ENCODE peak calls at places on chromosomes 1 and 21, in ten cellular contexts. One of them, this sample, is unnamed.

GRCh38 chr1:199122532-199123311 is 483.9 kb downstream of the PTPRC start:
- DNase-seq in left ventricle myocardium inferior: no peak
- DNase-seq in tibial nerve: no peak
- DNase-seq in cardiac fibroblast: peak
- DNase-seq in endodermal cell: no peak
- DNase-seq in cardiac muscle cell: no peak
- DNase-seq in dorsolateral prefrontal cortex: no peak
- DNase-seq in stomach: no peak
- DNase-seq in HFF-Myc: no peak
- DNase-seq in right lobe of liver: no peak
- DNase-seq in this sample: no peak

GRCh38 chr1:42231253-42231652 is 66.7 kb upstream of the GUCA2A start:
- DNase-seq in dorsolateral prefrontal cortex: no peak
- DNase-seq in HFF-Myc: no peak
- DNase-seq in endodermal cell: no peak
- DNase-seq in right lobe of liver: no peak
- DNase-seq in cardiac fibroblast: no peak
- DNase-seq in stomach: no peak
- DNase-seq in cardiac muscle cell: no peak
- DNase-seq in left ventricle myocardium inferior: no peak
- DNase-seq in tibial nerve: no peak
- DNase-seq in this sample: no peak

GRCh38 chr1:169779970-169780369 is 14.7 kb downstream of the METTL18 start:
- DNase-seq in HFF-Myc: peak
- DNase-seq in left ventricle myocardium inferior: no peak
- DNase-seq in endodermal cell: no peak
- DNase-seq in tibial nerve: no peak
- DNase-seq in dorsolateral prefrontal cortex: no peak
- DNase-seq in stomach: no peak
- DNase-seq in cardiac muscle cell: no peak
- DNase-seq in cardiac fibroblast: peak
- DNase-seq in right lobe of liver: no peak
- DNase-seq in this sample: no peak

GRCh38 chr1:22567176-22567575 is 3.9 kb downstream of the EPHA8 start:
- DNase-seq in right lobe of liver: no peak
- DNase-seq in cardiac fibroblast: no peak
- DNase-seq in dorsolateral prefrontal cortex: no peak
- DNase-seq in cardiac muscle cell: no peak
- DNase-seq in endodermal cell: no peak
- DNase-seq in tibial nerve: no peak
- DNase-seq in stomach: no peak
- DNase-seq in HFF-Myc: no peak
- DNase-seq in left ventricle myocardium inferior: no peak
- DNase-seq in this sample: no peak

GRCh38 chr1:228059536-228060457 is 22.7 kb upstream of the ARF1 start:
- DNase-seq in HFF-Myc: no peak
- DNase-seq in stomach: peak
- DNase-seq in cardiac fibroblast: peak
- DNase-seq in dorsolateral prefrontal cortex: no peak
- DNase-seq in cardiac muscle cell: peak
- DNase-seq in right lobe of liver: peak
- DNase-seq in tibial nerve: peak
- DNase-seq in endodermal cell: peak
- DNase-seq in left ventricle myocardium inferior: no peak
- DNase-seq in this sample: no peak

GRCh38 chr1:98027044-98027443 is 106.2 kb upstream of the DPYD start:
- DNase-seq in tibial nerve: no peak
- DNase-seq in stomach: no peak
- DNase-seq in cardiac muscle cell: no peak
- DNase-seq in left ventricle myocardium inferior: no peak
- DNase-seq in right lobe of liver: no peak
- DNase-seq in dorsolateral prefrontal cortex: no peak
- DNase-seq in HFF-Myc: no peak
- DNase-seq in endodermal cell: no peak
- DNase-seq in cardiac fibroblast: no peak
- DNase-seq in this sample: no peak

GRCh38 chr1:24311234-24311633 is 7.9 kb upstream of the GRHL3 start:
- DNase-seq in HFF-Myc: no peak
- DNase-seq in cardiac muscle cell: no peak
- DNase-seq in tibial nerve: no peak
- DNase-seq in dorsolateral prefrontal cortex: no peak
- DNase-seq in stomach: no peak
- DNase-seq in right lobe of liver: no peak
- DNase-seq in endodermal cell: no peak
- DNase-seq in left ventricle myocardium inferior: no peak
- DNase-seq in cardiac fibroblast: no peak
- DNase-seq in this sample: no peak

GRCh38 chr1:182385885-182386853 is 5.4 kb downstream of the GLUL start:
- DNase-seq in tibial nerve: no peak
- DNase-seq in right lobe of liver: no peak
- DNase-seq in cardiac fibroblast: no peak
- DNase-seq in HFF-Myc: no peak
- DNase-seq in left ventricle myocardium inferior: no peak
- DNase-seq in cardiac muscle cell: no peak
- DNase-seq in endodermal cell: no peak
- DNase-seq in dorsolateral prefrontal cortex: no peak
- DNase-seq in stomach: no peak
- DNase-seq in this sample: no peak

GRCh38 chr1:147892731-147893214 is 9.8 kb upstream of the GJA8 start:
- DNase-seq in left ventricle myocardium inferior: no peak
- DNase-seq in dorsolateral prefrontal cortex: peak
- DNase-seq in stomach: no peak
- DNase-seq in cardiac fibroblast: peak
- DNase-seq in HFF-Myc: peak
- DNase-seq in cardiac muscle cell: peak
- DNase-seq in endodermal cell: peak
- DNase-seq in right lobe of liver: no peak
- DNase-seq in tibial nerve: no peak
- DNase-seq in this sample: peak

DNA sequence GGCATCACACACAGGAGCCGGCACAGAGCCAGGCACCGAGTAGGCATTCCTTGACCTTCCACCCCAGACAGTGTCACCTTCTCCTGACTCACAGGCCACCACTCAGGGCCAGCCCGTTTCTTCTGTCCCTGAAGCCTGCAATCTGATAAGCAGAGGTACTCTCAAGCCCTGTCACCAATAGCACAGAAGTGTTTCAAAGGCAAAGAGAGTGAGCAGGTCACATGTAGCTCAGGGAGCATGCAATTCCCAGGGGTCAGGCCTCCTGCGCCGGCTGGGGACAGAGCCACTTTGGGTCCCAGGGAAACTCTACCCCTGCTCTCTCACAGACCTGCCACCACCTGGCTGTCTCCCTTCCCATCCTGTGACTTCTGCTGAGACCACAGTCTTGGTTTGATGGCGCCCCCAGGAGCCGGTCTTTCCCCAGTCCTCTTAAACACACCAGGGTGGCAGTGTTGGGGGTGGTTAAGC is 13.2 kb downstream of the CAPN9 start:
- DNase-seq in HFF-Myc: no peak
- DNase-seq in right lobe of liver: no peak
- DNase-seq in dorsolateral prefrontal cortex: no peak
- DNase-seq in cardiac muscle cell: peak
- DNase-seq in tibial nerve: no peak
- DNase-seq in endodermal cell: peak
- DNase-seq in left ventricle myocardium inferior: no peak
- DNase-seq in cardiac fibroblast: no peak
- DNase-seq in stomach: peak
- DNase-seq in this sample: no peak
- TF ChIP-seq CTCF in HFF-Myc: no peak
- TF ChIP-seq CTCF in right lobe of liver: peak
- TF ChIP-seq CTCF in dorsolateral prefrontal cortex: no peak
- TF ChIP-seq CTCF in cardiac muscle cell: no peak
- TF ChIP-seq CTCF in tibial nerve: no peak
- TF ChIP-seq CTCF in endodermal cell: peak
- TF ChIP-seq CTCF in left ventricle myocardium inferior: no peak
- TF ChIP-seq CTCF in cardiac fibroblast: no peak
- TF ChIP-seq CTCF in stomach: peak
- TF ChIP-seq CTCF in this sample: no peak

DNA sequence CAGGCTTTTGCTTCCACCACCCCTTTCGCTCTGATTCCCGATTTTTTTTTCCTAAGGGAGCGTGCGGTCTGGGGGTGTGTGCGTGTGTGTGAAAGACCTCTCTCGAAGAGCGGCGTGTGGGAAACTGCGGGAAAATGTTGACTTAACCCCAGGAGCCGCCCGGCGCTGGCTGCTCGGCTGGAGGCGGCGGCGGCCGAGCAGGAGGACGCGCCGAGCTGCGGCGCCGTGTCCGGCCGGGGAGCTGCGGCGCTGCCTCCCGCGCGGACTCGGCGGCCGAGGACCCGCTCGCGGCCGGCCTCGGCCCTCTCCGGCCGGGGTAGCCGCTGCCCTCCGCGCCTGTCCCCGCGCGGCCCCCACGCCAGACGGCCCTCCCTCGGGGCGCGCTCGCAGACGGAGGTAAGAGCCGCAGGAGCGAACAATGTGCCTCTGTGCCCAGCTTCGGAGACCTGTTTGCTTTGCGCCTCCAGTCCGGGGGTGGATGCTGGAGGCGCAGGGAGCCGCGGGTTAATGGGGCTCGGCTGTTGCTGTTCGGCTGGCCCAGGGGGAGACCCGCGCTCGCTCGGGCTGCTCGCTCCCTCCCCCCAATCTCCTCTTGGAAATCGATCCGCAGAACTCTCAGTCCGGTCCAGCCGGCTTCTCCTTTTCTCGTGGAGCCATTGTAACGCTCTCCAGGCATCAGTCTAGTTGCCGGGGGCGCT is 1.2 kb downstream of the ADGRL2 start:
- DNase-seq in left ventricle myocardium inferior: peak
- DNase-seq in endodermal cell: peak
- DNase-seq in right lobe of liver: peak
- DNase-seq in stomach: peak
- DNase-seq in dorsolateral prefrontal cortex: no peak
- DNase-seq in cardiac muscle cell: peak
- DNase-seq in tibial nerve: no peak
- DNase-seq in HFF-Myc: no peak
- DNase-seq in cardiac fibroblast: peak
- DNase-seq in this sample: no peak
- H3K4me3 ChIP-seq in left ventricle myocardium inferior: peak
- H3K4me3 ChIP-seq in endodermal cell: peak
- H3K4me3 ChIP-seq in right lobe of liver: peak
- H3K4me3 ChIP-seq in stomach: peak
- H3K4me3 ChIP-seq in dorsolateral prefrontal cortex: peak
- H3K4me3 ChIP-seq in cardiac muscle cell: peak
- H3K4me3 ChIP-seq in tibial nerve: peak
- H3K4me3 ChIP-seq in HFF-Myc: peak
- H3K4me3 ChIP-seq in cardiac fibroblast: peak
- H3K4me3 ChIP-seq in this sample: peak

GRCh38 chr1:8217011-8217711 is 100.8 kb upstream of the SLC45A1 start:
- DNase-seq in stomach: peak
- DNase-seq in cardiac muscle cell: peak
- DNase-seq in cardiac fibroblast: peak
- DNase-seq in dorsolateral prefrontal cortex: no peak
- DNase-seq in left ventricle myocardium inferior: peak
- DNase-seq in tibial nerve: no peak
- DNase-seq in HFF-Myc: no peak
- DNase-seq in right lobe of liver: peak
- DNase-seq in endodermal cell: peak
- DNase-seq in this sample: no peak
- TF ChIP-seq CTCF in stomach: no peak
- TF ChIP-seq CTCF in cardiac muscle cell: no peak
- TF ChIP-seq CTCF in cardiac fibroblast: no peak
- TF ChIP-seq CTCF in dorsolateral prefrontal cortex: no peak
- TF ChIP-seq CTCF in left ventricle myocardium inferior: peak
- TF ChIP-seq CTCF in tibial nerve: no peak
- TF ChIP-seq CTCF in HFF-Myc: no peak
- TF ChIP-seq CTCF in right lobe of liver: peak
- TF ChIP-seq CTCF in endodermal cell: no peak
- TF ChIP-seq CTCF in this sample: no peak

GRCh38 chr21:44918581-44919033 is 2.1 kb downstream of the ITGB2 start:
- DNase-seq in right lobe of liver: no peak
- DNase-seq in left ventricle myocardium inferior: no peak
- DNase-seq in dorsolateral prefrontal cortex: no peak
- DNase-seq in tibial nerve: no peak
- DNase-seq in endodermal cell: peak
- DNase-seq in cardiac fibroblast: no peak
- DNase-seq in HFF-Myc: no peak
- DNase-seq in stomach: no peak
- DNase-seq in cardiac muscle cell: no peak
- DNase-seq in this sample: no peak
- H3K4me3 ChIP-seq in right lobe of liver: no peak
- H3K4me3 ChIP-seq in left ventricle myocardium inferior: peak
- H3K4me3 ChIP-seq in dorsolateral prefrontal cortex: no peak
- H3K4me3 ChIP-seq in tibial nerve: no peak
- H3K4me3 ChIP-seq in endodermal cell: peak
- H3K4me3 ChIP-seq in cardiac fibroblast: no peak
- H3K4me3 ChIP-seq in HFF-Myc: no peak
- H3K4me3 ChIP-seq in stomach: peak
- H3K4me3 ChIP-seq in cardiac muscle cell: no peak
- H3K4me3 ChIP-seq in this sample: no peak

GRCh38 chr1:2322593-2323295 is 68.6 kb downstream of the MORN1 start:
- DNase-seq in stomach: no peak
- DNase-seq in right lobe of liver: no peak
- DNase-seq in cardiac muscle cell: no peak
- DNase-seq in tibial nerve: no peak
- DNase-seq in cardiac fibroblast: no peak
- DNase-seq in dorsolateral prefrontal cortex: no peak
- DNase-seq in left ventricle myocardium inferior: no peak
- DNase-seq in HFF-Myc: no peak
- DNase-seq in endodermal cell: no peak
- DNase-seq in this sample: no peak
- TF ChIP-seq CTCF in stomach: no peak
- TF ChIP-seq CTCF in right lobe of liver: peak
- TF ChIP-seq CTCF in cardiac muscle cell: no peak
- TF ChIP-seq CTCF in tibial nerve: no peak
- TF ChIP-seq CTCF in cardiac fibroblast: no peak
- TF ChIP-seq CTCF in dorsolateral prefrontal cortex: no peak
- TF ChIP-seq CTCF in left ventricle myocardium inferior: no peak
- TF ChIP-seq CTCF in HFF-Myc: no peak
- TF ChIP-seq CTCF in endodermal cell: no peak
- TF ChIP-seq CTCF in this sample: no peak

This sample was measured in LNCaP clone FGC.